ENCODE peak calls at places on chromosomes 3 and 15, in nine cellular contexts. Q, L, O, Y, Z, P, F, M and G are unnamed samples.

GRCh38 chr3:38121832-38122461 is 15.0 kb downstream of the ACAA1 start:
- DNase-seq in F (no peak), L (no peak), Z (no peak), O (no peak), Q (no peak), M (no peak), P (no peak), Y (no peak), G (no peak)

GRCh38 chr3:157585386-157585785 is 82.2 kb upstream of the VEPH1 start:
- DNase-seq in O (no peak), M (no peak), L (no peak), Q (no peak), P (no peak), Y (no peak), Z (no peak), F (no peak), G (no peak)

GRCh38 chr3:53478921-53479664 is 15.3 kb upstream of the CACNA1D start:
- DNase-seq in Y (no peak), O (no peak), L (peak; percentile 25), M (no peak), Z (no peak), P (no peak), Q (no peak), F (no peak), G (no peak)

GRCh38 chr3:140455476-140455875 is 222.4 kb upstream of the TRIM42 start:
- DNase-seq in F (no peak), P (no peak), Z (no peak), M (no peak), L (no peak), Y (no peak), Q (no peak), O (no peak), G (no peak)

GRCh38 chr3:138972941-138973340 is 25.9 kb downstream of the FOXL2NB start:
- DNase-seq in O (no peak), M (no peak), Y (no peak), P (no peak), Z (no peak), Q (no peak), L (no peak), F (no peak), G (no peak)

GRCh38 chr3:123071146-123071545 is 4.3 kb downstream of the PDIA5 start:
- DNase-seq in Q (peak; percentile 8), M (peak; percentile 75), P (no peak), Y (peak; percentile 75), O (peak; percentile 37), F (no peak), L (peak; percentile 42), Z (no peak), G (peak; percentile 38)

GRCh38 chr3:97968376-97968775 is 3.9 kb downstream of the RIOX2 start:
- DNase-seq in Z (peak; percentile 47), F (no peak), M (no peak), Y (no peak), O (no peak), P (no peak), L (no peak), Q (no peak), G (no peak)

GRCh38 chr3:12898980-12899755 is 57.8 kb upstream of the RPL32 start:
- DNase-seq in Y (no peak), L (no peak), Q (no peak), P (no peak), M (no peak), Z (no peak), F (no peak), O (no peak), G (no peak)

GRCh38 chr15:66780172-66780972 is 78.3 kb downstream of the SMAD6 start:
- DNase-seq in O (peak; percentile 94), Y (no peak), P (peak; percentile 84), Q (peak; percentile 23), M (no peak), F (no peak), L (peak; percentile 61), Z (no peak), G (no peak)

GRCh38 chr3:32685604-32686185 is 707 bp downstream of the CNOT10 start:
- DNase-seq in L (no peak), F (no peak), Y (no peak), Q (no peak), O (peak; percentile 66), P (peak; percentile 12), Z (peak; percentile 41), M (no peak), G (no peak)

GRCh38 chr3:190504354-190505125 is 9.3 kb upstream of the IL1RAP start:
- DNase-seq in O (peak; percentile 14), P (no peak), M (no peak), Y (peak; percentile 39), Z (no peak), L (no peak), Q (peak; percentile 5), F (no peak), G (peak; percentile 25)

GRCh38 chr3:27699067-27699466 is 23.1 kb downstream of the EOMES start:
- DNase-seq in O (no peak), Y (no peak), M (no peak), F (no peak), Z (no peak), L (no peak), P (no peak), Q (peak; percentile 6), G (no peak)

GRCh38 chr3:15500107-15500724 is 21.3 kb downstream of the COLQ start:
- DNase-seq in Z (no peak), Y (no peak), L (no peak), Q (no peak), M (no peak), F (no peak), O (peak; percentile 70), P (no peak), G (no peak)

GRCh38 chr3:15502616-15503015 is 18.9 kb downstream of the COLQ start:
- DNase-seq in P (no peak), Y (no peak), O (no peak), Q (no peak), Z (no peak), L (no peak), F (no peak), M (no peak), G (no peak)

GRCh38 chr3:15499536-15499935 is 22.0 kb downstream of the COLQ start:
- DNase-seq in Y (no peak), O (peak; percentile 78), F (no peak), M (no peak), P (peak; percentile 7), Z (no peak), Q (no peak), L (no peak), G (no peak)

GRCh38 chr3:15498461-15499214 is 22.9 kb downstream of the COLQ start:
- DNase-seq in Q (no peak), Z (no peak), L (peak; percentile 13), M (peak; percentile 74), F (no peak), O (peak; percentile 63), P (no peak), Y (no peak), G (no peak)

DNA sequence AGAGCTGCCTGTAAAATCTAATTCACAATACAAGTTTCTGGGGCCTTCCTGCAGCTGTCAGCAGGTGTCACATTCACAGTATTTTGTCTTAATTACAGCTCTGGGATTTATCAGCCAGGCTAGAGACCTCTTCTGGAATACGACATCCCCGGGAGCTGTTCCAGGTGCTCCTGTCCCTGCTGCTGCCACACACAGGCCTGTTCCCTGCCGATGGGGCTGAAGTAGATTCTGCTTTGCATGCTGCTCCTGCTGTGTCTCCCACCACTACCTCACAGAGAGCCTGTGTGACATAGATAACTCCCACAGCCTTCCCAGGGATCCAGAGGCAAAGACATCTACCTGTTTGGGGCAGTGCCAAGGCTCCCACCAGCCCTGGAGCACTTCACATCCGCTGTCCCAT is 20.4 kb downstream of the COLQ start:
- DNase-seq in F (no peak), O (no peak), M (peak; percentile 42), Q (no peak), Z (no peak), P (no peak), Y (no peak), L (no peak), G (no peak)
- TF ChIP-seq EZH2phosphoT487 in F (no peak), O (no peak), M (no peak), Q (no peak), Z (no peak), P (no peak), Y (no peak), L (no peak), G (no peak)

GRCh38 chr3:137746808-137747207 is 17.3 kb upstream of the SOX14 start:
- DNase-seq in P (no peak), L (no peak), Z (no peak), O (no peak), M (no peak), Y (peak; percentile 58), Q (no peak), F (no peak), G (peak; percentile 2)
- TF ChIP-seq EZH2phosphoT487 in P (no peak), L (no peak), Z (no peak), O (no peak), M (no peak), Y (no peak), Q (no peak), F (no peak), G (no peak)

GRCh38 chr3:105764378-105765376 is 104.1 kb downstream of the CBLB start:
- DNase-seq in Z (no peak), Q (no peak), M (no peak), P (no peak), O (no peak), F (no peak), Y (no peak), L (no peak), G (no peak)
- TF ChIP-seq EZH2phosphoT487 in Z (no peak), Q (no peak), M (no peak), P (no peak), O (no peak), F (no peak), Y (no peak), L (no peak), G (no peak)

GRCh38 chr15:65212097-65212496 is 824 bp upstream of the CILP start:
- DNase-seq in P (no peak), L (peak; percentile 45), F (no peak), Z (no peak), O (peak; percentile 18), M (peak; percentile 52), Q (peak; percentile 67), Y (peak; percentile 80), G (peak; percentile 57)
- TF ChIP-seq EZH2phosphoT487 in P (no peak), L (no peak), F (no peak), Z (no peak), O (no peak), M (no peak), Q (no peak), Y (no peak), G (no peak)

GRCh38 chr3:170700054-170700404 is 114.2 kb upstream of the SLC7A14 start:
- DNase-seq in P (no peak), Z (no peak), M (no peak), Y (no peak), Q (no peak), L (no peak), O (no peak), F (no peak), G (no peak)

GRCh38 chr3:170697803-170698350 is 112.0 kb upstream of the SLC7A14 start:
- DNase-seq in P (no peak), F (no peak), Z (no peak), O (no peak), L (no peak), M (no peak), Q (no peak), Y (peak; percentile 40), G (peak; percentile 12)

GRCh38 chr3:170697131-170697530 is 111.3 kb upstream of the SLC7A14 start:
- DNase-seq in Q (no peak), M (no peak), L (no peak), Z (no peak), O (no peak), P (no peak), Y (no peak), F (no peak), G (no peak)

GRCh38 chr3:170701696-170702678 is 116.1 kb upstream of the SLC7A14 start:
- DNase-seq in O (peak; percentile 20), Q (no peak), Y (no peak), F (no peak), Z (no peak), L (no peak), M (no peak), P (no peak), G (no peak)

GRCh38 chr3:170699158-170700053 is 113.5 kb upstream of the SLC7A14 start:
- DNase-seq in L (no peak), M (no peak), Z (no peak), F (no peak), O (no peak), P (no peak), Q (no peak), Y (no peak), G (no peak)
- TF ChIP-seq EZH2phosphoT487 in L (no peak), M (no peak), Z (no peak), F (no peak), O (no peak), P (no peak), Q (no peak), Y (no peak), G (no peak)